ENCODE peak calls at places on chromosome 14, in seven cellular contexts. W is progenitor cell of endocrine pancreas; Y is stimulated activated effector memory CD8-positive, alpha-beta T cell treated with anti-CD3 and anti-CD28 coated beads, Interleukin-12 subunit alpha, Interleukin-12 subunit beta, amount 100 ng/mL, for 72 hours; E is NCI-H774; J is cardiac muscle cell; O is hepatic stellate cell; K is mucosa of gallbladder. S is an unnamed sample.
A peak's percentile ranks its signal among the peaks of the same experiment; 100 is the strongest.

GRCh38 chr14:54881235-54881760 is 21.3 kb downstream of the GCH1 start:
- DNase-seq in W (no peak), Y (no peak), E (no peak), J (no peak), O (peak; percentile 48), K (no peak), S (no peak)

GRCh38 chr14:90126260-90126659 is 64.5 kb downstream of the KCNK13 start:
- DNase-seq in W (no peak), Y (no peak), E (no peak), J (no peak), O (no peak), K (no peak), S (no peak)

GRCh38 chr14:32330356-32331226 is 1.5 kb downstream of the AKAP6 start:
- DNase-seq in W (no peak), Y (no peak), E (peak; percentile 10), J (peak; percentile 23), O (no peak), K (no peak), S (no peak)

GRCh38 chr14:36443374-36443773 is 76.7 kb downstream of the NKX2-1 start:
- DNase-seq in W (no peak), Y (no peak), E (peak; percentile 59), J (no peak), O (no peak), K (no peak), S (no peak)

GRCh38 chr14:59630281-59630963 is 53.8 kb upstream of the CCDC175 start:
- DNase-seq in W (peak; percentile 24), Y (no peak), E (peak; percentile 44), J (peak; percentile 59), O (peak; percentile 45), K (no peak), S (no peak)

GRCh38 chr14:33737446-33737845 is 213.4 kb downstream of the EGLN3 start:
- DNase-seq in W (no peak), Y (no peak), E (no peak), J (no peak), O (no peak), K (no peak), S (peak; percentile 7)

GRCh38 chr14:28599191-28599590 is 167.4 kb upstream of the FOXG1 start:
- DNase-seq in W (no peak), Y (no peak), E (no peak), J (no peak), O (no peak), K (no peak), S (no peak)

GRCh38 chr14:95318870-95319311 is 817 bp downstream of the CLMN start:
- DNase-seq in W (no peak), Y (no peak), E (no peak), J (no peak), O (no peak), K (no peak), S (no peak)

GRCh38 chr14:89493877-89494634 is 77.0 kb upstream of the FOXN3 start:
- DNase-seq in W (no peak), Y (no peak), E (no peak), J (no peak), O (no peak), K (no peak), S (no peak)